ENCODE peak calls at places on chromosomes 6 and 20, in four cellular contexts. N, B, C and R are unnamed samples.
A peak's percentile ranks its signal among the peaks of the same experiment; 100 is the strongest.

GRCh38 chr6:47736083-47736700 is 37.8 kb downstream of the ADGRF4 start:
- DNase-seq in N (no peak), B (no peak), C (no peak), R (no peak)

GRCh38 chr6:170152111-170152926 is 138.6 kb downstream of the DLL1 start:
- DNase-seq in N (peak; percentile 61), B (no peak), C (no peak), R (no peak)

GRCh38 chr6:84773133-84773430 is 8.7 kb upstream of the TBX18 start:
- DNase-seq in N (no peak), B (no peak), C (no peak), R (no peak)

GRCh38 chr20:17648782-17649730 is 33.0 kb downstream of the RRBP1 start:
- DNase-seq in N (no peak), B (no peak), C (no peak), R (no peak)

GRCh38 chr20:15220009-15220656 is 882.7 kb upstream of the FLRT3 start:
- DNase-seq in N (no peak), B (no peak), C (no peak), R (no peak)

GRCh38 chr6:41252401-41252800 is 24.3 kb downstream of the TREML4 start:
- DNase-seq in N (no peak), B (no peak), C (no peak), R (no peak)

GRCh38 chr6:130744601-130745382 is 82.4 kb upstream of the SMLR1 start:
- DNase-seq in N (no peak), B (no peak), C (no peak), R (no peak)

GRCh38 chr6:624979-625378 is 31.9 kb downstream of the HUS1B start:
- DNase-seq in N (no peak), B (peak; percentile 15), C (peak; percentile 18), R (no peak)

GRCh38 chr6:126804255-126805064 is 314.0 kb upstream of the RSPO3 start:
- DNase-seq in N (no peak), B (peak; percentile 13), C (no peak), R (no peak)

GRCh38 chr6:12280901-12281300 is 9.3 kb upstream of the EDN1 start:
- DNase-seq in N (no peak), B (no peak), C (no peak), R (no peak)

GRCh38 chr6:120786256-120786655 is 548.0 kb downstream of the TBC1D32 start:
- DNase-seq in N (no peak), B (no peak), C (no peak), R (no peak)

GRCh38 chr20:8213831-8214587 is 81.9 kb downstream of the PLCB1 start:
- DNase-seq in N (no peak), B (no peak), C (no peak), R (no peak)

GRCh38 chr20:58546756-58547526 is 31.7 kb upstream of the APCDD1L start:
- DNase-seq in N (no peak), B (no peak), C (no peak), R (no peak)

GRCh38 chr6:90948540-90948939 is 361.7 kb upstream of the MAP3K7 start:
- DNase-seq in N (no peak), B (no peak), C (no peak), R (no peak)

GRCh38 chr20:36541227-36542018 is at the start of gene MYL9:
- DNase-seq in N (peak; percentile 97), B (peak; percentile 39), C (peak; percentile 13), R (no peak)

GRCh38 chr6:112004397-112005341 is 49.2 kb upstream of the CCN6 start:
- DNase-seq in N (peak; percentile 46), B (no peak), C (no peak), R (no peak)

GRCh38 chr6:159062564-159062945 is 17.8 kb upstream of the TAGAP start:
- DNase-seq in N (no peak), B (no peak), C (no peak), R (no peak)

GRCh38 chr6:121932071-121933009 is 467.1 kb upstream of the HSF2 start:
- DNase-seq in N (peak; percentile 28), B (peak; percentile 82), C (peak; percentile 97), R (no peak)

GRCh38 chr6:128005009-128005408 is 104.2 kb upstream of the THEMIS start:
- DNase-seq in N (no peak), B (no peak), C (no peak), R (no peak)

GRCh38 chr6:128713461-128713860 is 169.5 kb upstream of the LAMA2 start:
- DNase-seq in N (no peak), B (no peak), C (peak; percentile 66), R (no peak)

GRCh38 chr20:64149141-64149540 is 15.1 kb upstream of the MYT1 start:
- DNase-seq in N (no peak), B (no peak), C (no peak), R (no peak)

GRCh38 chr6:45663181-45664180 is 285.7 kb upstream of the SUPT3H start:
- DNase-seq in N (peak; percentile 17), B (no peak), C (no peak), R (no peak)

GRCh38 chr6:137926207-137926731 is 59.2 kb downstream of the TNFAIP3 start:
- DNase-seq in N (no peak), B (peak; percentile 65), C (peak; percentile 84), R (peak; percentile 75)

GRCh38 chr20:8242827-8243764 is 111.0 kb downstream of the PLCB1 start:
- DNase-seq in N (no peak), B (no peak), C (peak; percentile 12), R (no peak)

GRCh38 chr6:141110486-141110885 is 1022.2 kb upstream of the GJE1 start:
- DNase-seq in N (no peak), B (no peak), C (no peak), R (no peak)

GRCh38 chr6:142280927-142281326 is 20.9 kb upstream of the ADGRG6 start:
- DNase-seq in N (no peak), B (no peak), C (no peak), R (no peak)

GRCh38 chr6:134680433-134680832 is 269.5 kb downstream of the ALDH8A1 start:
- DNase-seq in N (no peak), B (no peak), C (no peak), R (no peak)

GRCh38 chr6:148926478-148926877 is 179.6 kb downstream of the UST start:
- DNase-seq in N (no peak), B (no peak), C (no peak), R (no peak)

GRCh38 chr6:69732045-69732444 is 64.8 kb downstream of the LMBRD1 start:
- DNase-seq in N (no peak), B (no peak), C (no peak), R (no peak)

GRCh38 chr6:92810913-92811312 is 608.4 kb downstream of the EPHA7 start:
- DNase-seq in N (no peak), B (peak; percentile 1), C (no peak), R (peak; percentile 2)

GRCh38 chr20:53296451-53297153 is 297.0 kb downstream of the ZNF217 start:
- DNase-seq in N (no peak), B (no peak), C (no peak), R (no peak)

GRCh38 chr6:39812853-39813533 is 20.8 kb downstream of the DAAM2 start:
- DNase-seq in N (no peak), B (no peak), C (peak; percentile 97), R (no peak)

GRCh38 chr20:4912380-4913142 is 88.7 kb downstream of the SLC23A2 start:
- DNase-seq in N (no peak), B (no peak), C (no peak), R (no peak)

GRCh38 chr20:58026361-58026760 is 202.1 kb downstream of the ANKRD60 start:
- DNase-seq in N (no peak), B (no peak), C (no peak), R (no peak)

GRCh38 chr20:49905415-49906091 is 9.8 kb downstream of the SPATA2 start:
- DNase-seq in N (no peak), B (no peak), C (no peak), R (no peak)

GRCh38 chr6:150733726-150734125 is 131.8 kb upstream of the MTHFD1L start:
- DNase-seq in N (no peak), B (no peak), C (no peak), R (no peak)

GRCh38 chr6:132132420-132132819 is 181.2 kb upstream of the CCN2 start:
- DNase-seq in N (no peak), B (no peak), C (no peak), R (peak; percentile 84)

GRCh38 chr20:49964964-49965780 is 17.6 kb upstream of the SNAI1 start:
- DNase-seq in N (no peak), B (no peak), C (no peak), R (no peak)

GRCh38 chr6:124741341-124741740 is 220.9 kb upstream of the RNF217 start:
- DNase-seq in N (no peak), B (no peak), C (no peak), R (no peak)

GRCh38 chr6:71621918-71622519 is 264.3 kb upstream of the RIMS1 start:
- DNase-seq in N (no peak), B (no peak), C (no peak), R (no peak)

DNA sequence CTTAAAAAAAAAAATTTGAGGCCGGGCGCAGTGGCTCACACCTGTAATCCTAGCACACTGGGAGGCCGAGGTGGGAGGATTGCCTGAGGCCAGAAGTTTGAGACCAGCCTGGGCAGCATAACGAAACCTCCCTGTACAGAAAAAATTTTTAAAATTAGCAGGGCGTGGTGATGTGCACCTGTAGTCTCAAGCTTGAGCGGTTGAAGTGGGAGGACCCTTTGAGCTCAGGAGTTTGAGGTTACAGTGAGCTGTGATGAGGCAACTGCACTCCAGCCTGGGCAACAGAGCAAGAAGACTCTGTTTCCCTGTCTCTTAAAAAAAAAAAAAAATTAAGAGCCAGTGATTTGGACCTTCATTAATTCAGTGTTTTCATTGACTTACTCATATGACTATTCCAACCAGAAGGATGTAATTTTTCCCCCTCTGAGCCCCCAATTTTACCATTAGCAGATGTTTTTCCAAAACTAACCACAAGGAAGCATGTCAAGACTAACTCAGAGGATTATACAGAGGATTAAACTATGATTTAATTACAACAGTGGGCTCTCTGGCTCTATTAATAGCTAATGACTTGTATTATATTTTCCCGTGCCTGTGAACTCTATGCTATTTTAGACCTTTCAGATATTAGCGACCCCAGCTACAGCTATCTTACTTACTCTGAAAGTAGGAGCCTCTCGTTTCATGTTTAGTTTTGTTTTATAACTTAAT is 75.1 kb downstream of the ARID1B start:
- DNase-seq in N (no peak), B (no peak), C (no peak), R (peak; percentile 59)
- H3K4me3 ChIP-seq in N (peak overlapping the region; percentile 6), B (no peak overlapping the region), C (no peak overlapping the region), R (no peak overlapping the region)

GRCh38 chr20:41352106-41352505 is 11.5 kb downstream of the LPIN3 start:
- DNase-seq in N (no peak), B (no peak), C (no peak), R (no peak)
- TF ChIP-seq CTCF in N (peak; percentile 19), B (peak; percentile 29), C (peak; percentile 22), R (peak; percentile 31)

GRCh38 chr6:165605901-165606739 is 56.9 kb downstream of the PDE10A start:
- DNase-seq in N (no peak), B (no peak), C (no peak), R (no peak)
- H3K4me3 ChIP-seq in N (no peak overlapping the region), B (no peak overlapping the region), C (no peak overlapping the region), R (no peak overlapping the region)

DNA sequence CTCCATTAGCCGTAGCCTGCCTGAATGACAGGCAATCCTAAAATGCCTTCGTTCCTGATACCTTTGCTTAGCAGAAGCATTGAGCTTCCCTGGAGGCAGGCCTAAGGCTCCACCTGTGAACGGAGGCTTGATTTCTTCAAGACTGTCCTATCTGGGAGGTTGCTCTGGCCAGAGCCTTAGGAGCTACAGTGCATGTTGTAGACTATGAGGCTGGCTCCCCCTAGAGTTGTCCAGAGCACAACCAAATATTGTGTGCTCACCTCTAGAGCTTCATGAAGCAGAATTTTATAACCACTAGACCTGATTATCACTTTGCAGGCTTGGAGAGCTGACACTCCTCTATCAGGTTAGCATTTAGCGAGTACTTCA is 217.8 kb downstream of the MAFB start:
- DNase-seq in N (no peak), B (no peak), C (no peak), R (no peak)
- TF ChIP-seq CTCF in N (peak; percentile 23), B (no peak), C (no peak), R (no peak)

GRCh38 chr6:25223421-25224052 is 55.6 kb upstream of the CARMIL1 start:
- DNase-seq in N (peak; percentile 61), B (peak; percentile 37), C (no peak), R (no peak)
- H3K4me3 ChIP-seq in N (peak overlapping the region; percentile 51), B (peak overlapping the region; percentile 8), C (peak overlapping the region; percentile 22), R (no peak overlapping the region)